ENCODE peak calls at places on chromosomes 6 and 20, in four cellular contexts. T, G, H and W are unnamed samples.

GRCh38 chr6:40265615-40266014 is 321.5 kb downstream of the LRFN2 start:
- DNase-seq in H (no peak), G (no peak), T (no peak), W (no peak)

GRCh38 chr6:15987569-15987968 is 141.3 kb upstream of the MYLIP start:
- DNase-seq in G (no peak), T (no peak), H (no peak), W (no peak)

GRCh38 chr6:7145269-7146078 is 37.7 kb downstream of the RREB1 start:
- DNase-seq in G (no peak), H (peak), T (peak), W (no peak)

GRCh38 chr20:49768204-49769124 is 44.2 kb upstream of the SLC9A8 start:
- DNase-seq in G (no peak), H (peak), T (peak), W (peak)

GRCh38 chr6:134363323-134364039 is 45.6 kb upstream of the SGK1 start:
- DNase-seq in T (peak), G (peak), H (no peak), W (no peak)

GRCh38 chr20:25315418-25316210 is 67.7 kb downstream of the PYGB start:
- DNase-seq in H (no peak), G (no peak), T (peak), W (no peak)

GRCh38 chr20:48638546-48638945 is 189.3 kb downstream of the PREX1 start:
- DNase-seq in G (peak), T (peak), H (no peak), W (no peak)

GRCh38 chr6:138592698-138593097 is 93.4 kb upstream of the NHSL1 start:
- DNase-seq in T (no peak), H (peak), G (no peak), W (no peak)

GRCh38 chr20:57161478-57162194 is 104.8 kb downstream of the BMP7 start:
- DNase-seq in H (no peak), T (no peak), G (no peak), W (no peak)

GRCh38 chr6:32151885-32152311 is at the start of gene PRRT1:
- DNase-seq in G (no peak), H (no peak), T (no peak), W (peak)

GRCh38 chr6:47175656-47176055 is 133.5 kb upstream of the ADGRF1 start:
- DNase-seq in H (no peak), G (no peak), T (no peak), W (no peak)

GRCh38 chr6:148830614-148831013 is 83.8 kb downstream of the UST start:
- DNase-seq in G (no peak), H (no peak), T (no peak), W (no peak)

GRCh38 chr6:3940703-3941102 is 91.5 kb downstream of the FAM50B start:
- DNase-seq in H (no peak), T (no peak), G (no peak), W (no peak)

GRCh38 chr6:107866606-107867301 is 42.6 kb upstream of the SCML4 start:
- DNase-seq in T (no peak), G (peak), H (peak), W (peak)

GRCh38 chr20:52497731-52498130 is 306.2 kb upstream of the ZFP64 start:
- DNase-seq in G (no peak), H (no peak), T (no peak), W (no peak)

GRCh38 chr6:36984581-36985383 is 1.2 kb downstream of the MTCH1 start:
- DNase-seq in H (no peak), G (peak), T (no peak), W (peak)

GRCh38 chr6:108750801-108751200 is 97.4 kb upstream of the ARMC2 start:
- DNase-seq in H (no peak), G (no peak), T (no peak), W (no peak)

GRCh38 chr6:79504372-79504771 is 32.9 kb downstream of the LCA5 start:
- DNase-seq in H (no peak), T (no peak), G (no peak), W (no peak)
- H3K4me2 ChIP-seq in H (no peak), T (no peak), G (no peak), W (no peak)

DNA sequence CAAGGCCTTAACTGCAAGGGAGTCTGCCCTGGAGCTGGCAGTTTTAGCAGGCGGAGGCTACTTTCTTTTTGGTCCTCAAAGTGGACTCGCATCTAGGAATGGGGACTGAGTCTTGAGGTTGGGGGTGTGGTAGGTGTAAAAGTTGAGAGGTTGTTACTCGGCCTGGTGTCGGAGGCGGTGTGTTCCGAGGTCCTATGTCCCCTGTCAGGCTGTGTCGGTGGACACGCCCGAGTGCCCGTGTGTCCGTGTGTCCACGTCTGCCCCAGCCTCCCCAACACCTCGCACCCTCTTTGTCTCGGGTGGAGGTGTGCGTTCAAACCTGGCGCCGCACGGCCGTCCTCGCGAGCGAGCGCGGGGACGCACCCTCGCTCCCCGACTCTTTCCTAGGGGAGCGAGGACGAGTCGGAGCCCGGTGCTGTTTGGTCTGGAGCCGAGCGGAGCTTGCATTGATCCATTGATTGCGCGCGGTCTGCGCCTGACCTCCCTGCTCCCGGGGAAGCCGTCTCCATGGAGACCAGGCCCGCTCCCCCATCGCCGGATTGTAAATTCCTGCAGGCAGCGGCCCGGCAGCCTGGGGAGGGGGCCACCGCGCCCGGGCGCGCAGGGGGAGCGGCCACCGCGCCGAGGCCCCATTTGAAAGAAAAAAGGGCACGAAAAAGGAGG is 464 bp upstream of the SCUBE3 start:
- DNase-seq in G (no peak), H (no peak), T (no peak), W (peak)
- TF ChIP-seq EZH2 in G (no peak), H (no peak), T (no peak), W (no peak)

DNA sequence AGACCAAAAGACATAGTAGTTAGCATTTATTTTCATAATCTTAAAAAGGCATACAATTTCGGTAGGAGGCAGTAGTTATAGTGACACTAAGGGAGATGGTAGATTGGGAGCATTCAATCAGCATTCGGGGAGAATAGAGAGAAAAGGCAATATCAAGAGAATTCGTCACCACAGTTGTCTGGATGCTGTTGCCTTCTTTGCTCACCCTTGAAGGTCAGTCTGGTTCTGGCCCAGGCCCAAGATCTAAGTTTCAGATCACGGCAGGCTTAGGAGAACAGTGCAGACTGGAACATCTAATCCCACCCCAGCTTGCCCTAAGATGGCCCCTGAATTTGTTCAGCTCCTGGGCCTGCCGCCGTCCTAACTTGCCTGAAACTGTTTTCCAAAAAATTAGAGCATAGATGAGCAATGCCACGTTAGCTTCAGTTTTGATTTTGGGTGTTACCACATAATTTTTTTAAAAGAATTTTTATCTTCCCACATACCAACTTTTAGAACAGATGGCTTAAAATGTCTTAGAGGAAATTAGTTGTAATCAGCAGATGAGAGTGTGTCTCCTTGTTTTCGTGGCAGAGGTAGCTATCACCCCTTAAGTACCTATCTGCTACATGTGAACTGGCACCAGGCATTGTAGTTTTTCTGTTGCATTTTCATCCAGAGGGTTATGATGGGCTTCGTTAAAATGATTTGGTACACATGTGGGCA is 8.3 kb upstream of the CEP85L start:
- DNase-seq in H (no peak), T (no peak), G (no peak), W (no peak)
- H3K4me2 ChIP-seq in H (no peak), T (no peak), G (no peak), W (no peak)

GRCh38 chr6:128337619-128338018 is 182.8 kb downstream of the PTPRK start:
- DNase-seq in H (no peak), G (no peak), T (no peak), W (no peak)
- TF ChIP-seq EZH2 in H (no peak), G (no peak), T (no peak), W (no peak)

DNA sequence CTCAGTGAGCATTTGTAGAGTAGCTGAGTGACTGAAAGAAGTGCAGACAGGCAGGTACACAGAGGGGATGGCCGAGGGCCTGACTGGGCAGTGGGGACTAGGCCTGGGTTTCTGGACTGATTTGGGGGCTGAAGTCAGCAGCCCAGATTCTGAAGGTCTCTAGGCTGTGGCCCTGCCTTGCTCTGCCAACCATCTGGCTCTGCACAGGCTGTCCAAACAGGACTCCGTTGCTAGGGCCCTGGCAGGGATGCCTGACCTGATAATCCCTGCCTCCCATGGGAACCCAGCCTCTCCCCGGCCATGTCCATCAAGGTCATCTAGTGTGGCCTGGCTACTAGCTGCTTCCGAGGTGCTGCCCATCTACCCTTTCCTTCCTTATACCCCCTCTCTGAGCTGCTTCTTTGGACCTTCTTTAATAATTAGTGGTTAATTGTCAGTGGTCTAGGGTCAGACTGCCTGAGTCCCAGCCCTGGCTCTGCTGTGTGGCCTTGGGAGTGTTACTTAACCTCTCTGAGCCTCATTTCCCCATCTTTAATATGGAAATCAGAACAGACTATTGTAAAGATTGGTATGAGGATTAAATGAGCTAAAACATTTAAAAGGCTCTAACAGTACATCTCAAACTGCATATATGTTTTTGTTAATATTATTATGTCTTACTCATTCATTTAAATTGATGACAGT is 137.9 kb downstream of the VEGFA start:
- DNase-seq in T (no peak), G (no peak), H (no peak), W (no peak)
- H3K4me2 ChIP-seq in T (no peak), G (no peak), H (no peak), W (no peak)